ENCODE peak calls at places on chromosomes 5 and 9, in ten cellular contexts. One of them, this sample, is unnamed.

GRCh38 chr5:9742848-9743247 is 112.7 kb upstream of the TAS2R1 start:
- DNase-seq in AG04449: no peak
- DNase-seq in PC-9: no peak
- DNase-seq in left lung: no peak
- DNase-seq in neural progenitor cell: no peak
- DNase-seq in cardiac muscle cell: no peak
- DNase-seq in stomach: no peak
- DNase-seq in transverse colon: no peak
- DNase-seq in activated CD8-positive, alpha-beta T cell treated with anti-CD3 and anti-CD28 coated beads for 36 hours: no peak
- DNase-seq in RWPE1: no peak
- DNase-seq in this sample: no peak

GRCh38 chr9:113298924-113299770 is 4.0 kb downstream of the RNF183 start:
- DNase-seq in RWPE1: no peak
- DNase-seq in PC-9: no peak
- DNase-seq in transverse colon: no peak
- DNase-seq in activated CD8-positive, alpha-beta T cell treated with anti-CD3 and anti-CD28 coated beads for 36 hours: no peak
- DNase-seq in AG04449: no peak
- DNase-seq in left lung: no peak
- DNase-seq in cardiac muscle cell: no peak
- DNase-seq in stomach: no peak
- DNase-seq in neural progenitor cell: no peak
- DNase-seq in this sample: no peak

GRCh38 chr9:120579139-120579749 is 723 bp downstream of the CDK5RAP2 start:
- DNase-seq in AG04449: no peak
- DNase-seq in cardiac muscle cell: no peak
- DNase-seq in PC-9: no peak
- DNase-seq in activated CD8-positive, alpha-beta T cell treated with anti-CD3 and anti-CD28 coated beads for 36 hours: no peak
- DNase-seq in neural progenitor cell: peak
- DNase-seq in RWPE1: peak
- DNase-seq in left lung: peak
- DNase-seq in transverse colon: no peak
- DNase-seq in stomach: no peak
- DNase-seq in this sample: no peak

GRCh38 chr5:176979669-176980068 is 26.9 kb downstream of the UIMC1 start:
- DNase-seq in neural progenitor cell: no peak
- DNase-seq in transverse colon: no peak
- DNase-seq in PC-9: no peak
- DNase-seq in left lung: no peak
- DNase-seq in AG04449: no peak
- DNase-seq in activated CD8-positive, alpha-beta T cell treated with anti-CD3 and anti-CD28 coated beads for 36 hours: no peak
- DNase-seq in RWPE1: no peak
- DNase-seq in cardiac muscle cell: no peak
- DNase-seq in stomach: no peak
- DNase-seq in this sample: no peak

GRCh38 chr9:130325921-130326320 is 60.4 kb downstream of the HMCN2 start:
- DNase-seq in activated CD8-positive, alpha-beta T cell treated with anti-CD3 and anti-CD28 coated beads for 36 hours: no peak
- DNase-seq in PC-9: no peak
- DNase-seq in cardiac muscle cell: no peak
- DNase-seq in RWPE1: no peak
- DNase-seq in AG04449: no peak
- DNase-seq in neural progenitor cell: no peak
- DNase-seq in left lung: no peak
- DNase-seq in stomach: no peak
- DNase-seq in transverse colon: no peak
- DNase-seq in this sample: no peak

GRCh38 chr9:134804871-134805270 is 75.7 kb upstream of the FCN2 start:
- DNase-seq in AG04449: no peak
- DNase-seq in cardiac muscle cell: no peak
- DNase-seq in activated CD8-positive, alpha-beta T cell treated with anti-CD3 and anti-CD28 coated beads for 36 hours: no peak
- DNase-seq in RWPE1: no peak
- DNase-seq in transverse colon: no peak
- DNase-seq in left lung: no peak
- DNase-seq in stomach: no peak
- DNase-seq in neural progenitor cell: no peak
- DNase-seq in PC-9: no peak
- DNase-seq in this sample: no peak

GRCh38 chr5:150227606-150228273 is 37.9 kb downstream of the SLC6A7 start:
- DNase-seq in activated CD8-positive, alpha-beta T cell treated with anti-CD3 and anti-CD28 coated beads for 36 hours: no peak
- DNase-seq in stomach: no peak
- DNase-seq in neural progenitor cell: no peak
- DNase-seq in RWPE1: no peak
- DNase-seq in cardiac muscle cell: no peak
- DNase-seq in AG04449: no peak
- DNase-seq in transverse colon: no peak
- DNase-seq in PC-9: no peak
- DNase-seq in left lung: no peak
- DNase-seq in this sample: no peak

GRCh38 chr5:171986772-171987171 is 19.7 kb downstream of the FBXW11 start:
- DNase-seq in RWPE1: no peak
- DNase-seq in left lung: no peak
- DNase-seq in activated CD8-positive, alpha-beta T cell treated with anti-CD3 and anti-CD28 coated beads for 36 hours: no peak
- DNase-seq in transverse colon: no peak
- DNase-seq in neural progenitor cell: no peak
- DNase-seq in cardiac muscle cell: no peak
- DNase-seq in AG04449: no peak
- DNase-seq in PC-9: no peak
- DNase-seq in stomach: no peak
- DNase-seq in this sample: no peak

GRCh38 chr5:83512051-83512745 is 40.7 kb downstream of the VCAN start:
- DNase-seq in RWPE1: no peak
- DNase-seq in left lung: no peak
- DNase-seq in PC-9: no peak
- DNase-seq in cardiac muscle cell: no peak
- DNase-seq in stomach: no peak
- DNase-seq in AG04449: no peak
- DNase-seq in transverse colon: no peak
- DNase-seq in neural progenitor cell: no peak
- DNase-seq in activated CD8-positive, alpha-beta T cell treated with anti-CD3 and anti-CD28 coated beads for 36 hours: no peak
- DNase-seq in this sample: no peak

GRCh38 chr5:10994088-10994986 is 233.3 kb upstream of the DAP start:
- DNase-seq in RWPE1: no peak
- DNase-seq in left lung: no peak
- DNase-seq in stomach: no peak
- DNase-seq in cardiac muscle cell: no peak
- DNase-seq in PC-9: no peak
- DNase-seq in neural progenitor cell: peak
- DNase-seq in transverse colon: no peak
- DNase-seq in activated CD8-positive, alpha-beta T cell treated with anti-CD3 and anti-CD28 coated beads for 36 hours: no peak
- DNase-seq in AG04449: no peak
- DNase-seq in this sample: no peak
- TF ChIP-seq CTCF in RWPE1: no peak
- TF ChIP-seq CTCF in left lung: no peak
- TF ChIP-seq CTCF in stomach: no peak
- TF ChIP-seq CTCF in cardiac muscle cell: no peak
- TF ChIP-seq CTCF in PC-9: no peak
- TF ChIP-seq CTCF in neural progenitor cell: no peak
- TF ChIP-seq CTCF in transverse colon: no peak
- TF ChIP-seq CTCF in activated CD8-positive, alpha-beta T cell treated with anti-CD3 and anti-CD28 coated beads for 36 hours: no peak
- TF ChIP-seq CTCF in AG04449: no peak
- TF ChIP-seq CTCF in this sample: no peak

GRCh38 chr9:136728548-136729123 is 14.1 kb downstream of the LCN10 start:
- DNase-seq in transverse colon: peak
- DNase-seq in stomach: no peak
- DNase-seq in PC-9: no peak
- DNase-seq in cardiac muscle cell: peak
- DNase-seq in AG04449: no peak
- DNase-seq in neural progenitor cell: peak
- DNase-seq in RWPE1: no peak
- DNase-seq in left lung: no peak
- DNase-seq in activated CD8-positive, alpha-beta T cell treated with anti-CD3 and anti-CD28 coated beads for 36 hours: no peak
- DNase-seq in this sample: no peak
- TF ChIP-seq CTCF in transverse colon: no peak
- TF ChIP-seq CTCF in stomach: no peak
- TF ChIP-seq CTCF in PC-9: no peak
- TF ChIP-seq CTCF in cardiac muscle cell: no peak
- TF ChIP-seq CTCF in AG04449: no peak
- TF ChIP-seq CTCF in neural progenitor cell: no peak
- TF ChIP-seq CTCF in RWPE1: no peak
- TF ChIP-seq CTCF in left lung: no peak
- TF ChIP-seq CTCF in activated CD8-positive, alpha-beta T cell treated with anti-CD3 and anti-CD28 coated beads for 36 hours: no peak
- TF ChIP-seq CTCF in this sample: no peak

DNA sequence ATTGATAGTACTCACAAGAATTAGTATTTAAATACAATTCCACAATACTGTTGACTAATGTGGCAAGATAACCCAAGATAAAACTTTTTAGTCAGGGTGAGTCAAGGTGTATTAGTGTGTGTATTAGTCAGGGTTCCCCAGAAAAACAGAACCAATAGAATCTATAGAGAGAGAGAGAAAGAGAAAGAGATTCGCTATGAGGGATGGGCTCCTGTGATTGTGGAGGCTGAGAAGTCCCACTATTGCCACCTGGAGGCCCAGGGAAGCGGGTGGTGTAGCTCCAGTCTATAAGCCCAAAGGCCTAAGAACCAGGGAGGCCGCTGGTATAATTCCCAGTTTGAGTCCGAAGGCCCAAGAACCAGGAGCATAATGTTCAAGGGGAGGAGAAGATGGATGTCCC is 10.0 kb upstream of the SHISAL2B start:
- DNase-seq in left lung: no peak
- DNase-seq in PC-9: no peak
- DNase-seq in stomach: no peak
- DNase-seq in activated CD8-positive, alpha-beta T cell treated with anti-CD3 and anti-CD28 coated beads for 36 hours: peak
- DNase-seq in transverse colon: no peak
- DNase-seq in cardiac muscle cell: no peak
- DNase-seq in neural progenitor cell: peak
- DNase-seq in AG04449: no peak
- DNase-seq in RWPE1: peak
- DNase-seq in this sample: no peak
- TF ChIP-seq CTCF in left lung: no peak
- TF ChIP-seq CTCF in PC-9: no peak
- TF ChIP-seq CTCF in stomach: no peak
- TF ChIP-seq CTCF in activated CD8-positive, alpha-beta T cell treated with anti-CD3 and anti-CD28 coated beads for 36 hours: no peak
- TF ChIP-seq CTCF in transverse colon: no peak
- TF ChIP-seq CTCF in cardiac muscle cell: peak
- TF ChIP-seq CTCF in neural progenitor cell: peak
- TF ChIP-seq CTCF in AG04449: no peak
- TF ChIP-seq CTCF in RWPE1: no peak
- TF ChIP-seq CTCF in this sample: no peak

DNA sequence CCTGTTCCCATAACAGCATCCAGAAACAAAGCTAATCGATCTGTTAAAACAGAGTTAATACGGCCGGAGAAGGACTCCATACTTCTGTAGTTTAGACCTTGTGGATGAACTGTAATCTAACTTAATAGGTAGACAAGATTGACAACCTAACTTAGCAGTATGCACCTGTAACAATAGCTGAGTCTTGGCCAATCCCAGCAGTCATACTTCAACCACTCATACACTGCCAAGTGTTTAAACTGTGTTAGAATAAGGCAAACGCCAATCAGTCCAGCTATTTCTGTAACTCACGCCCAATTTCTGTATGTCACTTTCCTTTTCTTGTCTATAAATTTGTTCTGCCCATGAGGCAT is 33.7 kb upstream of the MACIR start:
- DNase-seq in transverse colon: no peak
- DNase-seq in left lung: no peak
- DNase-seq in activated CD8-positive, alpha-beta T cell treated with anti-CD3 and anti-CD28 coated beads for 36 hours: no peak
- DNase-seq in RWPE1: no peak
- DNase-seq in PC-9: no peak
- DNase-seq in AG04449: no peak
- DNase-seq in cardiac muscle cell: no peak
- DNase-seq in stomach: no peak
- DNase-seq in neural progenitor cell: no peak
- DNase-seq in this sample: no peak
- TF ChIP-seq CTCF in transverse colon: no peak
- TF ChIP-seq CTCF in left lung: no peak
- TF ChIP-seq CTCF in activated CD8-positive, alpha-beta T cell treated with anti-CD3 and anti-CD28 coated beads for 36 hours: no peak
- TF ChIP-seq CTCF in RWPE1: peak
- TF ChIP-seq CTCF in PC-9: peak
- TF ChIP-seq CTCF in AG04449: no peak
- TF ChIP-seq CTCF in cardiac muscle cell: no peak
- TF ChIP-seq CTCF in stomach: no peak
- TF ChIP-seq CTCF in neural progenitor cell: no peak
- TF ChIP-seq CTCF in this sample: peak

GRCh38 chr5:157323107-157323706 is 57.3 kb downstream of the CYFIP2 start:
- DNase-seq in AG04449: no peak
- DNase-seq in activated CD8-positive, alpha-beta T cell treated with anti-CD3 and anti-CD28 coated beads for 36 hours: peak
- DNase-seq in PC-9: no peak
- DNase-seq in stomach: no peak
- DNase-seq in cardiac muscle cell: no peak
- DNase-seq in transverse colon: no peak
- DNase-seq in RWPE1: no peak
- DNase-seq in left lung: no peak
- DNase-seq in neural progenitor cell: no peak
- DNase-seq in this sample: no peak
- TF ChIP-seq CTCF in AG04449: peak
- TF ChIP-seq CTCF in activated CD8-positive, alpha-beta T cell treated with anti-CD3 and anti-CD28 coated beads for 36 hours: peak
- TF ChIP-seq CTCF in PC-9: peak
- TF ChIP-seq CTCF in stomach: no peak
- TF ChIP-seq CTCF in cardiac muscle cell: peak
- TF ChIP-seq CTCF in transverse colon: no peak
- TF ChIP-seq CTCF in RWPE1: no peak
- TF ChIP-seq CTCF in left lung: no peak
- TF ChIP-seq CTCF in neural progenitor cell: peak
- TF ChIP-seq CTCF in this sample: peak